ENCODE peak calls at places on chromosomes 6 and 20, in seven cellular contexts. D is mesenchymal stem cell; B is psoas muscle; J is stomach; Y is A549; O is CD8-positive, alpha-beta T cell; W is effector memory CD4-positive, alpha-beta T cell. Q is an unnamed sample.

GRCh38 chr6:12709116-12709515 is 7.5 kb upstream of the PHACTR1 start:
- DNase-seq in D (no peak), B (no peak), J (no peak), Y (no peak), O (no peak), W (no peak), Q (no peak)

GRCh38 chr20:6026051-6026450 is 27.8 kb downstream of the LRRN4 start:
- DNase-seq in D (peak; percentile 65), B (no peak), J (no peak), Y (no peak), O (no peak), W (no peak), Q (no peak)

GRCh38 chr6:5763407-5763806 is 243.3 kb downstream of the NRN1 start:
- DNase-seq in D (peak; percentile 23), B (no peak), J (no peak), Y (no peak), O (no peak), W (no peak), Q (no peak)

GRCh38 chr20:12808006-12808567 is 200.7 kb upstream of the SPTLC3 start:
- DNase-seq in D (no peak), B (no peak), J (no peak), Y (no peak), O (no peak), W (no peak), Q (no peak)

GRCh38 chr6:127464881-127465459 is 5.8 kb upstream of the KIAA0408 start:
- DNase-seq in D (peak; percentile 63), B (peak; percentile 62), J (peak; percentile 70), Y (peak; percentile 58), O (peak; percentile 48), W (peak; percentile 20), Q (peak; percentile 76)

GRCh38 chr6:41668968-41669367 is 30.7 kb downstream of the MDFI start:
- DNase-seq in D (no peak), B (no peak), J (no peak), Y (no peak), O (no peak), W (no peak), Q (no peak)

GRCh38 chr6:16803294-16804006 is 42.2 kb upstream of the ATXN1 start:
- DNase-seq in D (peak; percentile 60), B (peak; percentile 17), J (no peak), Y (no peak), O (no peak), W (no peak), Q (no peak)

GRCh38 chr6:158654498-158654897 is 4.6 kb downstream of the SYTL3 start:
- DNase-seq in D (peak; percentile 97), B (peak; percentile 85), J (peak; percentile 53), Y (no peak), O (peak; percentile 29), W (no peak), Q (peak; percentile 62)

GRCh38 chr6:9766240-9766915 is 648.5 kb downstream of the TFAP2A start:
- DNase-seq in D (peak; percentile 98), B (no peak), J (no peak), Y (peak; percentile 60), O (no peak), W (no peak), Q (no peak)

GRCh38 chr6:110877154-110877564 is 2.6 kb downstream of the AMD1 start:
- DNase-seq in D (peak; percentile 48), B (no peak), J (no peak), Y (no peak), O (no peak), W (no peak), Q (no peak)

GRCh38 chr6:27188885-27189418 is 58.5 kb upstream of the PRSS16 start:
- DNase-seq in D (peak; percentile 85), B (peak; percentile 40), J (peak; percentile 68), Y (peak; percentile 77), O (peak; percentile 42), W (peak; percentile 18), Q (peak; percentile 58)

GRCh38 chr6:50180646-50181045 is 130.9 kb upstream of the DEFB112 start:
- DNase-seq in D (no peak), B (no peak), J (no peak), Y (no peak), O (no peak), W (no peak), Q (no peak)

GRCh38 chr20:64119301-64119680 is 11.9 kb upstream of the NPBWR2 start:
- DNase-seq in D (no peak), B (no peak), J (no peak), Y (peak; percentile 48), O (peak; percentile 3), W (no peak), Q (no peak)

GRCh38 chr6:166420351-166420750 is 37.6 kb upstream of the MPC1 start:
- DNase-seq in D (peak; percentile 42), B (no peak), J (no peak), Y (peak; percentile 52), O (no peak), W (no peak), Q (no peak)

GRCh38 chr6:30679765-30680535 is 6.5 kb downstream of the PPP1R18 start:
- DNase-seq in D (no peak), B (no peak), J (no peak), Y (no peak), O (no peak), W (no peak), Q (no peak)

GRCh38 chr6:20377623-20378265 is 23.9 kb upstream of the E2F3 start:
- DNase-seq in D (peak; percentile 64), B (no peak), J (no peak), Y (no peak), O (no peak), W (no peak), Q (no peak)

GRCh38 chr6:24321538-24322162 is 36.2 kb downstream of the DCDC2 start:
- DNase-seq in D (peak; percentile 6), B (no peak), J (no peak), Y (no peak), O (no peak), W (no peak), Q (no peak)

GRCh38 chr6:168037242-168037641 is 39.8 kb downstream of the KIF25 start:
- DNase-seq in D (peak; percentile 27), B (no peak), J (no peak), Y (no peak), O (no peak), W (no peak), Q (no peak)

GRCh38 chr6:114181629-114182028 is 161.2 kb downstream of the HS3ST5 start:
- DNase-seq in D (no peak), B (no peak), J (no peak), Y (no peak), O (no peak), W (no peak), Q (no peak)

GRCh38 chr6:159399953-159400352 is 230.8 kb downstream of the FNDC1 start:
- DNase-seq in D (no peak), B (no peak), J (no peak), Y (no peak), O (no peak), W (no peak), Q (no peak)

GRCh38 chr20:17617868-17618672 is 48.2 kb downstream of the DSTN start:
- DNase-seq in D (no peak), B (no peak), J (peak; percentile 83), Y (no peak), O (no peak), W (no peak), Q (no peak)

GRCh38 chr20:17615645-17616479 is 46.0 kb downstream of the DSTN start:
- DNase-seq in D (no peak), B (no peak), J (peak; percentile 25), Y (no peak), O (no peak), W (no peak), Q (peak; percentile 27)

GRCh38 chr20:17616480-17617211 is 46.8 kb downstream of the DSTN start:
- DNase-seq in D (no peak), B (no peak), J (peak; percentile 24), Y (no peak), O (no peak), W (no peak), Q (peak; percentile 27)

GRCh38 chr20:17618673-17619013 is 48.8 kb downstream of the DSTN start:
- DNase-seq in D (no peak), B (no peak), J (no peak), Y (no peak), O (no peak), W (no peak), Q (no peak)

DNA sequence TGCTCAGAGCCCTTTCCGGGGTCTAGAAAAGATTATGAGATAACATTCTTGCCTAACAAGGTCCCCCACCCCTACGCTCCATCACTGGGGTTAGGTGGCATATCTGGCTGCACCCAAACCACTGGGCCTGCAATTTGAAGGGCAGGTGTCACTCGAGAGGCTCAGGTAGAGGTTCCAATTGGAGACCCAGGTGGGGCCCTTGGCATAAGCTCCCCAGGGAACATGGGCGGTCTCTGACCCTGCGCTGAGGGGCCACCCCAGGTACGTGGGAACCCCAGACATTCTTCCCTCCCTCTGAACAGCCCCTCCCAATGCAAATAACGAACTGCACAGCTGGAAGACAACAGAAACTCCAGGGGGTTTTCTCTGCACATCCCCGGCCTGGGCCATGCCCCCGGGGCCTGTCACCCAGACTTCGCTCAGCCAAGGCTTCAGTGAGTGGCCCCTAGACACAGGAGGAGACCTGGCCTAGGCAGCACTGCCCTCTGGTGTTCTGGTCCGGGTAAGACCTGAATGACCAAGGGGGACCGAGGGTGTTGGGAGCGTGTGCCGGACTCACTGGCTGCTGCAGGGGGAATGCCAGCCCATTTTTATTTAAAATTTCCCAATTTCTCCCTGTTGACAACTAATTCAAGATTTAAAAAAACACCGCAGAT is 47.5 kb downstream of the DSTN start:
- DNase-seq in D (peak; percentile 46), B (no peak), J (peak; percentile 65), Y (peak; percentile 74), O (peak; percentile 58), W (peak; percentile 34), Q (peak; percentile 71)
- H3K27ac ChIP-seq in D (no peak overlapping the region), B (no peak overlapping the region), J (no peak overlapping the region), Y (no peak overlapping the region), O (no peak overlapping the region), W (no peak overlapping the region), Q (no peak overlapping the region)

DNA sequence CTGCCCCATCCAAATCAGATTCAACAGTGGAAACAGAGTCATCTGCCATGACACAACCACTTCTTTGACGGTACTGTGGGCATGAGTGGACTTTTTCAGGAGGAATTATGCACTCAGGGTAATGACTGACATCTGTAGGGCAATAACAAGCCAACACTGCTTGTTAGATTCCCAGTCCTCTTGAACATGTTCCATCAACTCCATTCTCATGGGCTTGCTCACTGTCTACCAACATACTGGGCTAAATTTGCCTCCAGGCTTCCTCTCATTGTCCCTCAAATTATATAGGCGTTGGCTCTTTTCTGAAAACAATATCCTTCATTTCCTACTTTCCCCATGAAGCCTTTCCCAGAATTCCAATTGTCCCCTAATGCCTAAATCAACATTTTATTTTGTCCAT is 43.1 kb downstream of the ANKEF1 start:
- DNase-seq in D (no peak), B (no peak), J (no peak), Y (no peak), O (no peak), W (no peak), Q (no peak)
- H3K4me1 ChIP-seq in D (no peaks in the 10 kb centered on the region), B (no peaks in the 10 kb centered on the region), J (peaks cover 65% of the 10 kb centered on the region), Y (peaks cover 59% of the 10 kb centered on the region), O (no peaks in the 10 kb centered on the region), W (no peaks in the 10 kb centered on the region), Q (no peaks in the 10 kb centered on the region)

GRCh38 chr6:352896-353470 is 38.6 kb upstream of the IRF4 start:
- DNase-seq in D (no peak), B (no peak), J (no peak), Y (no peak), O (no peak), W (no peak), Q (no peak)
- H3K9me3 ChIP-seq in D (no peaks in the 10 kb centered on the region), B (no peaks in the 10 kb centered on the region), J (no peaks in the 10 kb centered on the region), Y (no peaks in the 10 kb centered on the region), O (no peaks in the 10 kb centered on the region), W (no peaks in the 10 kb centered on the region), Q (peaks cover 5% of the 10 kb centered on the region)

GRCh38 chr20:49413677-49414076 is 68.8 kb downstream of the KCNB1 start:
- DNase-seq in D (no peak), B (no peak), J (no peak), Y (no peak), O (no peak), W (no peak), Q (no peak)
- H3K27ac ChIP-seq in D (no peak overlapping the region), B (no peak overlapping the region), J (no peak overlapping the region), Y (no peak overlapping the region), O (no peak overlapping the region), W (no peak overlapping the region), Q (no peak overlapping the region)